ENCODE peak calls at places on chromosomes 1 and 21, in six cellular contexts. W is spleen, X is cardiac muscle cell, V is K562, C is heart left ventricle, G is AG04450. A is an unnamed sample.

GRCh38 chr1:186923434-186923833 is 94.7 kb downstream of the PLA2G4A start:
- DNase-seq in V (no peak), W (no peak), X (no peak), G (no peak), C (no peak), A (no peak)

GRCh38 chr1:64522740-64523139 is 52.8 kb downstream of the CACHD1 start:
- DNase-seq in W (no peak), V (no peak), C (no peak), X (no peak), G (no peak), A (no peak)

GRCh38 chr1:150895618-150896017 is 8.7 kb downstream of the CTXND2 start:
- DNase-seq in W (no peak), X (no peak), V (no peak), G (no peak), C (no peak), A (no peak)

GRCh38 chr21:39388038-39388810 is 39.3 kb upstream of the HMGN1 start:
- DNase-seq in C (peak; percentile 93), G (no peak), V (peak; percentile 93), X (peak; percentile 89), W (peak; percentile 99), A (peak; percentile 82)

GRCh38 chr1:55257958-55258357 is 42.8 kb upstream of the USP24 start:
- DNase-seq in W (no peak), V (no peak), G (no peak), C (no peak), X (no peak), A (no peak)

GRCh38 chr1:229506633-229507032 is 1.5 kb downstream of the NUP133 start:
- DNase-seq in V (no peak), X (no peak), W (no peak), G (no peak), C (no peak), A (no peak)

GRCh38 chr1:36343651-36344394 is 20.4 kb upstream of the EVA1B start:
- DNase-seq in X (no peak), W (peak; percentile 74), V (no peak), C (no peak), G (no peak), A (no peak)

GRCh38 chr1:41360074-41361027 is 883 bp upstream of the FOXO6 start:
- DNase-seq in C (peak; percentile 13), X (no peak), G (no peak), W (peak; percentile 72), V (no peak), A (no peak)

GRCh38 chr1:65147424-65148177 is 402 bp upstream of the AK4 start:
- DNase-seq in X (peak; percentile 63), G (no peak), V (peak; percentile 85), C (peak; percentile 59), W (peak; percentile 81), A (peak; percentile 26)

GRCh38 chr1:227392984-227393764 is 74.9 kb upstream of the CDC42BPA start:
- DNase-seq in V (no peak), G (no peak), X (no peak), C (no peak), W (no peak), A (no peak)

GRCh38 chr1:100584761-100585745 is 47.1 kb downstream of the GPR88 start:
- DNase-seq in W (no peak), X (no peak), V (no peak), C (no peak), G (no peak), A (peak; percentile 59)

GRCh38 chr1:185158806-185159205 is 1.8 kb downstream of the SWT1 start:
- DNase-seq in X (peak; percentile 54), V (no peak), W (no peak), C (no peak), G (no peak), A (no peak)

GRCh38 chr1:26363549-26364448 is 8.8 kb downstream of the ZNF683 start:
- DNase-seq in W (peak; percentile 95), C (peak; percentile 79), G (peak; percentile 15), X (peak; percentile 92), V (peak; percentile 89), A (peak; percentile 62)

DNA sequence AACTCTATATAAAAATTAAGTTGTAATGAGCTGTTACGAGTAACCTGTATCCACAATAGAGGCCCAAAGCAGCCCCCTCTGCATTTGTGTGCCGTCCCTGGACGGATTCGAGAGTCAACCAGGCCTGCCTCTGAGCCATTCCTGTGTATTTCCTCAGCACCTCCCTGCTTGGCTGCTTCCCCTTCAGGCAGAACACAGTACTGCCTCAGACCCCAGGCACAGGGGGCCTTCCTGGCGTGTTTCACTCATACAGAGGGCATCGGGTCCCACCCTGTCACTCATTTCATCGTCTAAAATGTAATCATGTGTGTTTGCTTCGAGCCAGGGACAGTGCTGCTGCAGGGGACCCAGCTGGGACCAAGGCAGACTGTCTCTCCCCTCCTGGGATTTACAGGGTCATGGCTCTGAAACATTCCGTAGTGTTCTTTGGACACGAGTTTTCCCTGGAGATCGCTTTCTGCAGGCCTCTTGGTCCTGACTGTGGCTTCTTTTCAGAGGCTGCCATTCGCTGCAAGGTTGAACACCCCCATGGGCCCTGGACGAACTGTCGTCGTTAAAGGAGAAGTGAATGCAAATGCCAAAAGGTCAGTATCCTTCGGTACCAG is 19.4 kb downstream of the LGALS8 start:
- DNase-seq in W (no peak), V (no peak), G (no peak), X (no peak), C (no peak), A (no peak)
- TF ChIP-seq CTCF in W (no peak), V (peak; percentile 31), G (no peak), X (peak; percentile 20), C (no peak), A (peak; percentile 19)

GRCh38 chr1:118985611-118986290 is 2.4 kb downstream of the TBX15 start:
- DNase-seq in G (no peak), W (no peak), X (no peak), V (no peak), C (no peak), A (no peak)

GRCh38 chr1:118987431-118988185 is 535 bp downstream of the TBX15 start:
- DNase-seq in W (no peak), G (no peak), X (peak; percentile 56), C (peak; percentile 45), V (no peak), A (peak; percentile 35)

GRCh38 chr1:118986839-118987430 is 1.2 kb downstream of the TBX15 start:
- DNase-seq in G (no peak), X (no peak), W (no peak), C (no peak), V (no peak), A (no peak)

GRCh38 chr1:118984990-118985608 is 3.0 kb downstream of the TBX15 start:
- DNase-seq in W (no peak), C (no peak), V (no peak), X (no peak), G (no peak), A (no peak)

GRCh38 chr1:118986291-118986838 is 1.8 kb downstream of the TBX15 start:
- DNase-seq in G (no peak), C (no peak), X (no peak), V (no peak), W (no peak), A (no peak)
- H3K4me3 ChIP-seq in G (no peak overlapping the region), C (peak overlapping the region; percentile 59), X (no peak overlapping the region), V (peak overlapping the region; percentile 29), W (no peak overlapping the region), A (peak overlapping the region; percentile 62)

DNA sequence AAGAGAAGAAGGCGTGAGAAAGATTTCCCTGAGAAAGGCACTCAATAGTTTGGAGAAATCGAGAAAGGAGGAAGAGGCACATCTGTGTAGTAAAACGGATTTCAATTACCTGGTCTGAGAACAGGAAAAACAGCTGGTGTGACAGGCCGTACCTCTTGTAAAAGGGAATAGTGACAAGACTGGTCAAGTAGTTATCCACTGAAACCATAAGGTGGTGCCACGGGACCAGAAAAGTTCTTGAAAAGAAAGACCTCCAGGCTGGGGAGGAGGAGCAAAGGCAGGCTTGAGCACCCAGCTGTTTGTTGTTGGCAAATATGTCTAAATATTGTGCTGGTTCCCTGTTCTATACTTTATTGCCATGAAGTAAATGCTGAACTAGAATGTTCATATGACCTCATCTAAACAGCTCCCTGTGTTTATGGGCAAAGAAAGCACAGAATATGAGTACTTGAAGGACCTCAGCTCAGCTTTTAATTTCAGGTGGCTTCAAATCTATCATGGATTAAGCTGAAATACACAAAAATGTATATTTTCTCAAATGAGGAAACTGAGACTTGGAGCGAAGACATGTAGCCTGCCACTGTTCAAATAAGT is 4.0 kb downstream of the HAO2 start:
- DNase-seq in X (peak; percentile 59), V (no peak), W (no peak), C (no peak), G (no peak), A (no peak)
- TF ChIP-seq CTCF in X (peak; percentile 34), V (peak; percentile 43), W (no peak), C (no peak), G (no peak), A (peak; percentile 10)

GRCh38 chr1:231334952-231335351 is 2.7 kb downstream of the EXOC8 start:
- DNase-seq in W (no peak), G (no peak), X (no peak), V (no peak), C (no peak), A (no peak)
- H3K4me3 ChIP-seq in W (peak overlapping the region; percentile 93), G (peak overlapping the region; percentile 99), X (peak overlapping the region; percentile 62), V (peak overlapping the region; percentile 12), C (peak overlapping the region; percentile 79), A (peak overlapping the region; percentile 33)

DNA sequence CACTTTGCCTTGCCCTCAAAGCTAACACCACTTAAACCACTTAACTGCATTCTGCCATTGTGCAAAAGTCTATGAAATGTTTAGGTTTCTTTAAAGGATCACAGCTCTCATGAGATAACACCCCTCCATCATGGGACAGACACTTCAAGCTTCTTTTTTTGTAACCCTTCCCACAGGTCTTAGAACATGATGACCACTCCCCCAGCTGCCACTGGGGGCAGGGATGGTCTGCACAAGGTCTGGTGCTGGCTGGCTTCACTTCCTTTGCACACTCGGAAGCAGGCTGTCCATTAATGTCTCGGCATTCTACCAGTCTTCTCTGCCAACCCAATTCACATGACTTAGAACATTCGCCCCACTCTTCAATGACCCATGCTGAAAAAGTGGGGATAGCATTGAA is 7.7 kb downstream of the ADAMTS1 start:
- DNase-seq in W (no peak), V (no peak), X (no peak), G (no peak), C (no peak), A (no peak)
- TF ChIP-seq CTCF in W (no peak), V (no peak), X (no peak), G (no peak), C (no peak), A (no peak)

GRCh38 chr1:30755334-30755733 is 2.2 kb downstream of the LAPTM5 start:
- DNase-seq in C (no peak), W (peak; percentile 69), G (no peak), X (no peak), V (no peak), A (no peak)

GRCh38 chr1:30756206-30756544 is 1.4 kb downstream of the LAPTM5 start:
- DNase-seq in W (peak; percentile 67), V (no peak), G (no peak), C (no peak), X (no peak), A (no peak)

GRCh38 chr1:30757196-30757949 is at the start of gene LAPTM5:
- DNase-seq in X (no peak), V (no peak), G (no peak), W (peak; percentile 98), C (peak; percentile 73), A (peak; percentile 23)

GRCh38 chr1:30755746-30756145 is 1.8 kb downstream of the LAPTM5 start:
- DNase-seq in X (no peak), C (no peak), V (no peak), W (peak; percentile 83), G (no peak), A (no peak)

GRCh38 chr1:30756545-30757195 is 904 bp downstream of the LAPTM5 start:
- DNase-seq in V (peak; percentile 48), X (no peak), W (peak; percentile 94), G (no peak), C (peak; percentile 78), A (peak; percentile 90)
- H3K4me3 ChIP-seq in V (peak overlapping the region; percentile 0), X (no peak overlapping the region), W (peak overlapping the region; percentile 70), G (no peak overlapping the region), C (peak overlapping the region; percentile 52), A (no peak overlapping the region)

GRCh38 chr21:44455524-44456206 is 355 bp downstream of the LRRC3 start:
- DNase-seq in V (no peak), C (peak; percentile 65), W (peak; percentile 89), X (peak; percentile 55), G (no peak), A (peak; percentile 2)
- TF ChIP-seq CTCF in V (no peak), C (peak; percentile 27), W (no peak), X (peak; percentile 34), G (no peak), A (peak; percentile 5)

A was measured in astrocyte of the spinal cord.